ENCODE peak calls at places on chromosomes 6 and 20, in six cellular contexts. One of them, this sample, is unnamed.

GRCh38 chr6:65448806-65449397 is 258.1 kb downstream of the EYS start:
- DNase-seq in neuronal stem cell: no peak
- DNase-seq in mesenchymal stem cell: no peak
- DNase-seq in trophoblast cell: no peak
- DNase-seq in H1: no peak
- DNase-seq in IMR-90: no peak
- DNase-seq in this sample: no peak

GRCh38 chr6:142726616-142727015 is 218.4 kb downstream of the HIVEP2 start:
- DNase-seq in neuronal stem cell: no peak
- DNase-seq in H1: no peak
- DNase-seq in mesenchymal stem cell: no peak
- DNase-seq in IMR-90: no peak
- DNase-seq in trophoblast cell: peak
- DNase-seq in this sample: no peak

GRCh38 chr6:70849348-70850069 is 107.4 kb downstream of the B3GAT2 start:
- DNase-seq in neuronal stem cell: no peak
- DNase-seq in IMR-90: peak
- DNase-seq in trophoblast cell: peak
- DNase-seq in mesenchymal stem cell: peak
- DNase-seq in H1: no peak
- DNase-seq in this sample: no peak

GRCh38 chr6:158789115-158789917 is 29.9 kb downstream of the EZR start:
- DNase-seq in IMR-90: no peak
- DNase-seq in H1: no peak
- DNase-seq in mesenchymal stem cell: no peak
- DNase-seq in trophoblast cell: no peak
- DNase-seq in neuronal stem cell: no peak
- DNase-seq in this sample: no peak

GRCh38 chr6:163418273-163419029 is 3.9 kb downstream of the QKI start:
- DNase-seq in trophoblast cell: no peak
- DNase-seq in neuronal stem cell: no peak
- DNase-seq in H1: no peak
- DNase-seq in IMR-90: no peak
- DNase-seq in mesenchymal stem cell: no peak
- DNase-seq in this sample: no peak

GRCh38 chr20:50991076-50991475 is 31.8 kb downstream of the KCNG1 start:
- DNase-seq in trophoblast cell: peak
- DNase-seq in mesenchymal stem cell: no peak
- DNase-seq in neuronal stem cell: no peak
- DNase-seq in IMR-90: peak
- DNase-seq in H1: no peak
- DNase-seq in this sample: no peak

GRCh38 chr6:154638369-154638768 is 94.8 kb upstream of the SCAF8 start:
- DNase-seq in H1: no peak
- DNase-seq in IMR-90: peak
- DNase-seq in mesenchymal stem cell: no peak
- DNase-seq in trophoblast cell: no peak
- DNase-seq in neuronal stem cell: no peak
- DNase-seq in this sample: no peak

GRCh38 chr6:17871169-17871479 is 116.3 kb downstream of the KIF13A start:
- DNase-seq in mesenchymal stem cell: no peak
- DNase-seq in neuronal stem cell: no peak
- DNase-seq in trophoblast cell: no peak
- DNase-seq in H1: no peak
- DNase-seq in IMR-90: no peak
- DNase-seq in this sample: no peak

GRCh38 chr6:131594074-131594473 is 21.0 kb downstream of the ARG1 start:
- DNase-seq in H1: no peak
- DNase-seq in mesenchymal stem cell: no peak
- DNase-seq in trophoblast cell: peak
- DNase-seq in neuronal stem cell: no peak
- DNase-seq in IMR-90: no peak
- DNase-seq in this sample: no peak

GRCh38 chr6:145690969-145691368 is 44.4 kb downstream of the EPM2A start:
- DNase-seq in H1: no peak
- DNase-seq in trophoblast cell: no peak
- DNase-seq in mesenchymal stem cell: no peak
- DNase-seq in IMR-90: no peak
- DNase-seq in neuronal stem cell: no peak
- DNase-seq in this sample: no peak

GRCh38 chr6:65623569-65623968 is 83.5 kb downstream of the EYS start:
- DNase-seq in neuronal stem cell: no peak
- DNase-seq in IMR-90: no peak
- DNase-seq in trophoblast cell: no peak
- DNase-seq in mesenchymal stem cell: no peak
- DNase-seq in H1: no peak
- DNase-seq in this sample: no peak

GRCh38 chr20:63553933-63554290 is at the start of gene FNDC11:
- DNase-seq in IMR-90: no peak
- DNase-seq in mesenchymal stem cell: peak
- DNase-seq in neuronal stem cell: peak
- DNase-seq in H1: peak
- DNase-seq in trophoblast cell: no peak
- DNase-seq in this sample: peak

GRCh38 chr6:46925563-46926253 is 4.0 kb upstream of the ADGRF5 start:
- DNase-seq in mesenchymal stem cell: peak
- DNase-seq in IMR-90: peak
- DNase-seq in trophoblast cell: peak
- DNase-seq in H1: no peak
- DNase-seq in neuronal stem cell: no peak
- DNase-seq in this sample: no peak

GRCh38 chr6:106356382-106356781 is 4.1 kb upstream of the CRYBG1 start:
- DNase-seq in trophoblast cell: no peak
- DNase-seq in mesenchymal stem cell: no peak
- DNase-seq in IMR-90: no peak
- DNase-seq in neuronal stem cell: no peak
- DNase-seq in H1: no peak
- DNase-seq in this sample: no peak

GRCh38 chr20:64039293-64040160 is 3.5 kb downstream of the C20orf204 start:
- DNase-seq in trophoblast cell: no peak
- DNase-seq in mesenchymal stem cell: no peak
- DNase-seq in neuronal stem cell: no peak
- DNase-seq in H1: no peak
- DNase-seq in IMR-90: no peak
- DNase-seq in this sample: no peak

GRCh38 chr6:106549521-106549920 is 79.8 kb downstream of the RTN4IP1 start:
- DNase-seq in H1: no peak
- DNase-seq in trophoblast cell: no peak
- DNase-seq in IMR-90: no peak
- DNase-seq in mesenchymal stem cell: no peak
- DNase-seq in neuronal stem cell: no peak
- DNase-seq in this sample: no peak

GRCh38 chr6:33018904-33019303 is 9.5 kb upstream of the HLA-DOA start:
- DNase-seq in H1: no peak
- DNase-seq in mesenchymal stem cell: peak
- DNase-seq in neuronal stem cell: no peak
- DNase-seq in trophoblast cell: peak
- DNase-seq in IMR-90: peak
- DNase-seq in this sample: no peak

GRCh38 chr20:59567585-59568508 is 36.5 kb upstream of the PHACTR3 start:
- DNase-seq in H1: no peak
- DNase-seq in mesenchymal stem cell: no peak
- DNase-seq in trophoblast cell: no peak
- DNase-seq in IMR-90: no peak
- DNase-seq in neuronal stem cell: no peak
- DNase-seq in this sample: no peak

GRCh38 chr20:9114709-9115108 is 45.8 kb downstream of the PLCB4 start:
- DNase-seq in neuronal stem cell: no peak
- DNase-seq in IMR-90: no peak
- DNase-seq in mesenchymal stem cell: no peak
- DNase-seq in H1: no peak
- DNase-seq in trophoblast cell: no peak
- DNase-seq in this sample: no peak

GRCh38 chr20:44776977-44777376 is 31.3 kb downstream of the KCNK15 start:
- DNase-seq in neuronal stem cell: peak
- DNase-seq in trophoblast cell: peak
- DNase-seq in IMR-90: peak
- DNase-seq in H1: peak
- DNase-seq in mesenchymal stem cell: peak
- DNase-seq in this sample: no peak

GRCh38 chr20:63129991-63130653 is 85.8 kb downstream of the YTHDF1 start:
- DNase-seq in H1: no peak
- DNase-seq in IMR-90: no peak
- DNase-seq in mesenchymal stem cell: no peak
- DNase-seq in trophoblast cell: no peak
- DNase-seq in neuronal stem cell: no peak
- DNase-seq in this sample: peak

GRCh38 chr20:23668477-23668951 is 20.3 kb downstream of the CST4 start:
- DNase-seq in neuronal stem cell: peak
- DNase-seq in trophoblast cell: peak
- DNase-seq in mesenchymal stem cell: peak
- DNase-seq in IMR-90: peak
- DNase-seq in H1: peak
- DNase-seq in this sample: peak

GRCh38 chr6:13624871-13625288 is 9.7 kb downstream of the NOL7 start:
- DNase-seq in H1: no peak
- DNase-seq in IMR-90: peak
- DNase-seq in neuronal stem cell: no peak
- DNase-seq in mesenchymal stem cell: peak
- DNase-seq in trophoblast cell: peak
- DNase-seq in this sample: peak

GRCh38 chr6:81996414-81996813 is 243.9 kb upstream of the TENT5A start:
- DNase-seq in H1: no peak
- DNase-seq in trophoblast cell: peak
- DNase-seq in neuronal stem cell: no peak
- DNase-seq in mesenchymal stem cell: peak
- DNase-seq in IMR-90: peak
- DNase-seq in this sample: no peak

GRCh38 chr20:8131598-8132014 is 460 bp upstream of the PLCB1 start:
- DNase-seq in trophoblast cell: no peak
- DNase-seq in neuronal stem cell: no peak
- DNase-seq in H1: no peak
- DNase-seq in IMR-90: peak
- DNase-seq in mesenchymal stem cell: no peak
- DNase-seq in this sample: no peak

GRCh38 chr6:2733324-2733723 is 17.4 kb downstream of the MYLK4 start:
- DNase-seq in mesenchymal stem cell: no peak
- DNase-seq in IMR-90: peak
- DNase-seq in trophoblast cell: peak
- DNase-seq in neuronal stem cell: no peak
- DNase-seq in H1: no peak
- DNase-seq in this sample: no peak

GRCh38 chr20:58701431-58702160 is 9.0 kb downstream of the NPEPL1 start:
- DNase-seq in trophoblast cell: no peak
- DNase-seq in neuronal stem cell: no peak
- DNase-seq in mesenchymal stem cell: no peak
- DNase-seq in IMR-90: no peak
- DNase-seq in H1: no peak
- DNase-seq in this sample: peak

GRCh38 chr20:33666293-33667244 is at the start of gene ACTL10:
- DNase-seq in H1: peak
- DNase-seq in IMR-90: peak
- DNase-seq in neuronal stem cell: peak
- DNase-seq in trophoblast cell: peak
- DNase-seq in mesenchymal stem cell: no peak
- DNase-seq in this sample: peak

GRCh38 chr6:109515781-109516409 is 32.9 kb upstream of the ZBTB24 start:
- DNase-seq in trophoblast cell: no peak
- DNase-seq in H1: no peak
- DNase-seq in mesenchymal stem cell: no peak
- DNase-seq in neuronal stem cell: no peak
- DNase-seq in IMR-90: no peak
- DNase-seq in this sample: no peak

GRCh38 chr6:44542401-44543116 is 155.1 kb downstream of the CDC5L start:
- DNase-seq in IMR-90: no peak
- DNase-seq in H1: peak
- DNase-seq in neuronal stem cell: peak
- DNase-seq in mesenchymal stem cell: no peak
- DNase-seq in trophoblast cell: no peak
- DNase-seq in this sample: peak
- H2BK5ac ChIP-seq in IMR-90: no peak
- H2BK5ac ChIP-seq in H1: peak
- H2BK5ac ChIP-seq in neuronal stem cell: no peak
- H2BK5ac ChIP-seq in mesenchymal stem cell: no peak
- H2BK5ac ChIP-seq in trophoblast cell: no peak
- H2BK5ac ChIP-seq in this sample: peak

GRCh38 chr6:22392711-22393110 is 95.9 kb upstream of the PRL start:
- DNase-seq in neuronal stem cell: no peak
- DNase-seq in mesenchymal stem cell: no peak
- DNase-seq in H1: no peak
- DNase-seq in trophoblast cell: no peak
- DNase-seq in IMR-90: peak
- DNase-seq in this sample: no peak
- H3K14ac ChIP-seq in neuronal stem cell: no peak
- H3K14ac ChIP-seq in mesenchymal stem cell: no peak
- H3K14ac ChIP-seq in H1: no peak
- H3K14ac ChIP-seq in trophoblast cell: no peak
- H3K14ac ChIP-seq in IMR-90: no peak
- H3K14ac ChIP-seq in this sample: no peak

DNA sequence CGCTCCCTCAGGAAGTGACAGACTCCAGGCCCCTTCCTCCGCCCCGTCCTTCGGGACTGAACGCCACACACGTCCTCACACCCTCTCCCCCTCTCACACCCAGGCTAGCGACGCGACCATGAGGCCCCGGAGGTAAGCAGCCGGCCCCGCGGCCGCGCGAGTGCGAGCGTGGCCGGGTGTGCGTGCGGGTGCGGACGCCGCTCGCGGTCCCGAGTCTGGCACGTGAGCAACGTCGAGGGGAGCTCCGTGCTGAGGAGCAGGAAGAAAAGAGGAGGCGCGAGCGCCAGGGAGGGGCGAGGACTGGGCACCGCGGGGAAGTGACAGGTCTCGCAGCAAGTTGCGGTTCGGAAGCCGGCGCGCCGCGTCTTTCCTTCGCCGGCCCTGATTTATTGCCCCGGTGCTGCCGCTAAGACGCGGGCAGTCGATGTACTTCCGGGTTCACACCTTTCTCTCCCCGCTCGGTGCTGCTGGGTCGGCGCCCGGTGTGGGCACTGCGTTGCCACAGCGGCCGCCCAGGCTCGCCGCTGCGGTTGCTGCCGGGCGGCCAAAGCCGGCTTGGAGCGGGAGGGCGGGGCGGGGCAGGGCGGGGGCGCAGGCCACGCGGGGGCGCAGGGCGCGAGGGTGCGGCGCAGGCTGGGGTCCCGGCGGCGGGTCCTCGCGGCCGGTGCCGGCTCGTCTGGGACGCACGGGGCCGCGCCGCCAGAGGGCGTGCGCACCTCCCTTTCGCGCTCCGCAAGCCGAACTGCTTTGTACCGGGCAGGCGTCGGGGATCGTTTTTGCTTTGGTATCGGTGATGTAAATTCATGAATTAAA is 15.8 kb upstream of the LIN28B start:
- DNase-seq in neuronal stem cell: peak
- DNase-seq in mesenchymal stem cell: peak
- DNase-seq in H1: peak
- DNase-seq in trophoblast cell: peak
- DNase-seq in IMR-90: peak
- DNase-seq in this sample: peak
- H2BK5ac ChIP-seq in neuronal stem cell: peak
- H2BK5ac ChIP-seq in mesenchymal stem cell: no peak
- H2BK5ac ChIP-seq in H1: peak
- H2BK5ac ChIP-seq in trophoblast cell: peak
- H2BK5ac ChIP-seq in IMR-90: no peak
- H2BK5ac ChIP-seq in this sample: no peak

DNA sequence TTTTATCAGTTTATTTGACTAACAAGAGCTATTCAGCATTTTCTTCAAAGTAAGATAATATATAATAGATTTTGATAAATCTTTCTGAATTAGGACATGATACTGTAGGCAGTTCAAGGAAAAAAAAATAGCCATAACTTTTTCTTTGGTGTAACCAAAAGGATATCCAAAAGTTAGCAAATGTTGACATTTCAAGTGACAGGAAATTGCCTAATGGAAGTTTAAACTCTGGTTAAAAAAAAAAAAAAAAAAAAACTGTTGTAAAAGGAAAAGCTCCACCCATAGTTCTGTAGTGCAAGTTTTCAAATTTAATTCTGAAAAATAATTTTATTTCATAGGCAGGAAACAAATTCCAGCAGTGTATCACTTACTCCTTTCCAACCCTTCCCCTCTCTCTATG is 18.8 kb downstream of the HEBP2 start:
- DNase-seq in IMR-90: no peak
- DNase-seq in trophoblast cell: no peak
- DNase-seq in H1: no peak
- DNase-seq in neuronal stem cell: no peak
- DNase-seq in mesenchymal stem cell: peak
- DNase-seq in this sample: no peak
- H3K14ac ChIP-seq in IMR-90: no peak
- H3K14ac ChIP-seq in trophoblast cell: no peak
- H3K14ac ChIP-seq in H1: no peak
- H3K14ac ChIP-seq in neuronal stem cell: no peak
- H3K14ac ChIP-seq in mesenchymal stem cell: no peak
- H3K14ac ChIP-seq in this sample: no peak

This sample was measured in H9.